ENCODE peak calls at places on chromosome 1, in ten cellular contexts. P is adrenal gland, M is prostate gland, Z is transverse colon, U is tibial nerve, L is uterus, W is body of pancreas, F is Peyer's patch, D is IMR-90, J is HCT116. A is an unnamed sample.

GRCh38 chr1:19329188-19329587 is 17.1 kb downstream of the SLC66A1 start:
- DNase-seq in P (no peak), M (no peak), Z (no peak), U (no peak), L (no peak), W (no peak), F (no peak), D (no peak), J (no peak), A (no peak)

GRCh38 chr1:213417846-213418245 is 366.8 kb downstream of the RPS6KC1 start:
- DNase-seq in P (no peak), M (no peak), Z (no peak), U (no peak), L (no peak), W (no peak), F (no peak), D (no peak), J (no peak), A (no peak)

GRCh38 chr1:201640624-201641023 is 101.7 kb downstream of the NAV1 start:
- DNase-seq in P (peak; percentile 37), M (no peak), Z (peak; percentile 23), U (no peak), L (peak; percentile 71), W (peak; percentile 42), F (peak; percentile 59), D (peak; percentile 95), J (no peak), A (no peak)

GRCh38 chr1:32791881-32792280 is 25.3 kb downstream of the YARS1 start:
- DNase-seq in P (no peak), M (no peak), Z (no peak), U (no peak), L (no peak), W (no peak), F (no peak), D (peak; percentile 60), J (no peak), A (no peak)

GRCh38 chr1:235401251-235401650 is 34.0 kb downstream of the TBCE start:
- DNase-seq in P (no peak), M (no peak), Z (no peak), U (no peak), L (no peak), W (no peak), F (no peak), D (no peak), J (no peak), A (no peak)

GRCh38 chr1:167620002-167620401 is 10.0 kb upstream of the RCSD1 start:
- DNase-seq in P (no peak), M (no peak), Z (no peak), U (no peak), L (no peak), W (no peak), F (peak; percentile 44), D (no peak), J (no peak), A (no peak)

GRCh38 chr1:180611016-180611930 is 20.5 kb upstream of the XPR1 start:
- DNase-seq in P (peak; percentile 63), M (no peak), Z (no peak), U (no peak), L (no peak), W (peak; percentile 41), F (no peak), D (peak; percentile 87), J (no peak), A (no peak)

GRCh38 chr1:76959581-76959980 is 92.3 kb downstream of the ST6GALNAC5 start:
- DNase-seq in P (no peak), M (no peak), Z (no peak), U (no peak), L (no peak), W (no peak), F (no peak), D (no peak), J (no peak), A (no peak)

GRCh38 chr1:9203623-9204022 is 31.0 kb upstream of the H6PD start:
- DNase-seq in P (no peak), M (no peak), Z (peak; percentile 33), U (no peak), L (no peak), W (no peak), F (peak; percentile 62), D (no peak), J (no peak), A (no peak)

GRCh38 chr1:71043061-71043460 is 4.6 kb downstream of the PTGER3 start:
- DNase-seq in P (no peak), M (no peak), Z (no peak), U (no peak), L (no peak), W (no peak), F (no peak), D (no peak), J (no peak), A (no peak)

GRCh38 chr1:180181048-180181447 is 26.4 kb downstream of the QSOX1 start:
- DNase-seq in P (no peak), M (no peak), Z (no peak), U (no peak), L (no peak), W (no peak), F (no peak), D (no peak), J (no peak), A (no peak)

GRCh38 chr1:156082111-156083091 is at the start of gene MEX3A:
- DNase-seq in P (peak; percentile 76), M (peak; percentile 67), Z (peak; percentile 80), U (no peak), L (peak; percentile 74), W (peak; percentile 61), F (peak; percentile 82), D (peak; percentile 64), J (no peak), A (peak; percentile 71)

DNA sequence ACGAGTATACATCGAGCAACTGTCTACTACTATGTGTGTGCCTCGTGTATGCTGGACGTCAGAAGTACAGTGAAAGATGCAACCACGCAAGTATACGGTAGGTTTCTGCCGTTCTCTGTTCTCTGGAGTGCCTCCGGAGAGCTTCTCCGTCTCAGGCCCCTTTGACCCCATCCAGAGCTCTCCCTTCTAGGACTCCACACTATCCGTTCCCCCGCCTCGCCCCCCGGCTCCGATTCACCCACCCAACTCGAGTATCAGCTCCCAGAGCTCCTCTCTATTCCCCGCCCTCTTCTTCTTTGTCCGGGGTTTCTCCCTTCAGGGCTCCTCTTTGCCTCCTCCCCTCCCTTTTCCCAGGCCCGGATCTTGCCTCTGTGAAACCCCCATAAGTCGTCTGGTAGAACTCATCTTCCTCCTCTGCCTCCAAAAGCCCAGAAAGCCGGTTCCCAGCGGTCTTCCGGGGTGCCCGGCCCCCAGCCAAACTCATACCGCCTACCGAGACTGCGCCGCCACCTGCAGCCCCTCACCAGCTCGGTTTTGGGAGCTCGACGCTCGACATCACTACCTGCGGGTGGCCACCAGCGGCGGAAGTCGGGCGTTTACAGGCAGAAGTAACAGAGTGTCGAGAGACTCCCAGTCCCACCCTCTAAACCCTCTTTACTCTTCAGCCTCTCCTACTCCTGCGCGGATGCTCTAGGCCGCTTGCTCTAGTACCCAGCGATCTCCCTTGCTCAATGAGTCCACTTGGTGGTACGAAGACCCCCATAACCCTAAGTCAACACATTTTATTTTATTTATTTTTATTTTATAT is at the start of gene VPS72:
- DNase-seq in P (peak; percentile 84), M (peak; percentile 87), Z (peak; percentile 90), U (peak; percentile 70), L (peak; percentile 82), W (peak; percentile 88), F (peak; percentile 95), D (peak; percentile 88), J (peak; percentile 80), A (peak; percentile 85)
- TF ChIP-seq POLR2A in P (peak; percentile 46), M (peak; percentile 64), Z (peak; percentile 75), U (no peak), L (peak; percentile 58), W (peak; percentile 70), F (peak; percentile 70), D (peak; percentile 86), J (peak; percentile 95), A (peak; percentile 61)

GRCh38 chr1:199489594-199489993 is 537.9 kb upstream of the NR5A2 start:
- DNase-seq in P (no peak), M (no peak), Z (no peak), U (no peak), L (no peak), W (no peak), F (no peak), D (no peak), J (no peak), A (no peak)

GRCh38 chr1:199495432-199495831 is 532.1 kb upstream of the NR5A2 start:
- DNase-seq in P (no peak), M (no peak), Z (no peak), U (no peak), L (no peak), W (no peak), F (no peak), D (no peak), J (no peak), A (no peak)

GRCh38 chr1:199490804-199491527 is 536.5 kb upstream of the NR5A2 start:
- DNase-seq in P (no peak), M (no peak), Z (no peak), U (no peak), L (no peak), W (no peak), F (no peak), D (peak; percentile 75), J (peak; percentile 4), A (no peak)
- H3K27ac ChIP-seq in P (no peak overlapping the region), M (no peak overlapping the region), Z (no peak overlapping the region), U (no peak overlapping the region), L (no peak overlapping the region), W (no peak overlapping the region), F (no peak overlapping the region), D (no peak overlapping the region), J (peak overlapping the region; percentile 32), A (no peak overlapping the region)

DNA sequence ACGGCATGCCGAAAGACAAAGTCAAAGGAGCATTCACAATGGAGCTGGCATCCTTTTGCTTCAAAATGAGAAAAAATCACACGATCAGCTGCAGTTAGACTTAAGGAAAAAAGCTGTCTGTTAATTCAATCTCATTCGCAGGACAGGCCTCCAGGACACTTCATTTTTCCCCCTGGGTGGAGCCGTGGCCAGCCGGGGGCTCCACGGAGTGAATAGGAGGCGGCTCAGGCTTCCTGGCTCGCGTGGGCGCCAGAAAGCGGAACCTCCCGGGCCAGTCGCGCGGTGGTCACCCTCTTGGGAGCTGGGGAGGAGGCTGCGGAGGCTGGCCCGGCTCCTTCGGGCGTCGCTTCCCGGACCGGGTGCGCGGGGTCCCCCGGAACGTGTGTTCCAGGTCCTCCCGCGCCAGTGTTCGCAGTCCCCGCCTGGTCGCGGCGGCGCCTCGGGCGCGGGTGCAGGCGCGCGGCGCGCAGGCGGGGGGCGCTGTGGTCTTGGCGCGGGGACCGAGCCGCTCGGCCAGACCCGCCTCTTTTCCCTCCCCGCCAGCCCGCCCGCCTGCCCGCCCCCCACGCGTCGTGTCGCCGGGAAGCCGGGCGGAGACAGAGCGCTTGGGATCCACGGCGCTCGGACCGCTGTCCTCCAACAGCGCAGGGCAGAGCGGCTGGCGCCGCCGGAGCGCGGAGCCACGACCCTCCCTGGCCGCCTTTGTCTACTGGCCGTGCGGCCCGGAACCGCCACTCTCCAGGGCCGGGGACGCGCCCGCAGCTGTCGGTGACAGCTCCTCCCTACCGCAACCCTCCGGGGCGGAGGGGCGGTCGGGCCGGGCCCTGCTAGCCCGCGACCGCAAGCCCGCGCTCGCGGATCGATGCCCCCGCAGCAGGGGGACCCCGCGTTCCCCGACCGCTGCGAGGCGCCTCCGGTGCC is at the start of gene RHOU:
- DNase-seq in P (peak; percentile 72), M (peak; percentile 74), Z (peak; percentile 80), U (peak; percentile 55), L (peak; percentile 66), W (peak; percentile 77), F (peak; percentile 79), D (peak; percentile 37), J (peak; percentile 12), A (peak; percentile 77)
- TF ChIP-seq POLR2A in P (peak; percentile 61), M (peak; percentile 65), Z (peak; percentile 83), U (peak; percentile 59), L (peak; percentile 83), W (peak; percentile 81), F (peak; percentile 91), D (no peak), J (no peak), A (peak; percentile 93)

GRCh38 chr1:16374266-16374665 is 7.2 kb downstream of the SZRD1 start:
- DNase-seq in P (no peak), M (no peak), Z (no peak), U (no peak), L (no peak), W (no peak), F (no peak), D (no peak), J (no peak), A (no peak)
- H3K27ac ChIP-seq in P (no peak overlapping the region), M (no peak overlapping the region), Z (no peak overlapping the region), U (peak overlapping the region; percentile 17), L (no peak overlapping the region), W (no peak overlapping the region), F (no peak overlapping the region), D (peak overlapping the region; percentile 83), J (no peak overlapping the region), A (no peak overlapping the region)